ENCODE peak calls at places on chromosomes 12 and 14, in seven cellular contexts. D is HuH-7.5; L is GM19239; H is effector CD4-positive, alpha-beta T cell; Z is stimulated activated CD4-positive, alpha-beta T cell treated with anti-CD3 and anti-CD28 coated beads, Interleukin-4, amount 100 ng/mL, for 48 hours; J is Daoy; K is activated effector memory CD4-positive, alpha-beta T cell treated with Interleukin-2 at 50 U/mL for 16 hours. U is an unnamed sample.

GRCh38 chr12:127928615-127929014 is 338.4 kb upstream of the TMEM132C start:
- DNase-seq in D (no peak), L (no peak), H (no peak), Z (no peak), J (peak), K (no peak), U (no peak)

GRCh38 chr12:99911967-99912366 is 72.8 kb downstream of the ANKS1B start:
- DNase-seq in D (no peak), L (no peak), H (no peak), Z (no peak), J (no peak), K (no peak), U (no peak)

GRCh38 chr12:124871297-124871696 is 7.6 kb upstream of the SCARB1 start:
- DNase-seq in D (no peak), L (no peak), H (no peak), Z (no peak), J (no peak), K (no peak), U (no peak)

GRCh38 chr12:25557830-25558436 is 4.8 kb upstream of the LMNTD1 start:
- DNase-seq in D (peak), L (no peak), H (no peak), Z (no peak), J (peak), K (no peak), U (no peak)

GRCh38 chr12:132521200-132521580 is 31.2 kb downstream of the FBRSL1 start:
- DNase-seq in D (no peak), L (no peak), H (no peak), Z (no peak), J (no peak), K (no peak), U (no peak)

GRCh38 chr14:33545696-33546095 is 405.2 kb downstream of the EGLN3 start:
- DNase-seq in D (no peak), L (no peak), H (no peak), Z (no peak), J (no peak), K (no peak), U (no peak)

GRCh38 chr14:68191567-68192321 is 372.2 kb downstream of the RAD51B start:
- DNase-seq in D (peak), L (no peak), H (no peak), Z (no peak), J (no peak), K (no peak), U (no peak)

GRCh38 chr14:101509730-101510371 is 51.4 kb upstream of the DIO3 start:
- DNase-seq in D (no peak), L (no peak), H (no peak), Z (no peak), J (no peak), K (no peak), U (no peak)

GRCh38 chr14:22502007-22502406 is 87.0 kb downstream of the DAD1 start:
- DNase-seq in D (no peak), L (no peak), H (no peak), Z (no peak), J (no peak), K (no peak), U (no peak)

GRCh38 chr12:99600388-99600787 is 47.2 kb upstream of the GARIN6 start:
- DNase-seq in D (no peak), L (peak), H (no peak), Z (no peak), J (no peak), K (no peak), U (no peak)

GRCh38 chr14:31993521-31993941 is 83.6 kb upstream of the ARHGAP5 start:
- DNase-seq in D (peak), L (no peak), H (no peak), Z (no peak), J (no peak), K (no peak), U (no peak)

GRCh38 chr12:41589878-41590277 is 401.8 kb downstream of the PDZRN4 start:
- DNase-seq in D (no peak), L (no peak), H (no peak), Z (no peak), J (no peak), K (no peak), U (no peak)

GRCh38 chr14:29681308-29681707 is 246.3 kb downstream of the PRKD1 start:
- DNase-seq in D (no peak), L (no peak), H (no peak), Z (no peak), J (no peak), K (no peak), U (no peak)

GRCh38 chr14:89848165-89848564 is 106.4 kb downstream of the EFCAB11 start:
- DNase-seq in D (no peak), L (no peak), H (no peak), Z (no peak), J (no peak), K (no peak), U (no peak)

GRCh38 chr12:6548556-6549378 is 7.1 kb downstream of the IFFO1 start:
- DNase-seq in D (no peak), L (no peak), H (no peak), Z (no peak), J (no peak), K (no peak), U (no peak)

GRCh38 chr12:94175763-94176660 is 27.6 kb downstream of the PLXNC1 start:
- DNase-seq in D (no peak), L (no peak), H (no peak), Z (no peak), J (peak), K (no peak), U (no peak)

GRCh38 chr12:15883536-15883935 is 1.3 kb downstream of the STRAP start:
- DNase-seq in D (no peak), L (no peak), H (no peak), Z (no peak), J (no peak), K (no peak), U (no peak)

GRCh38 chr12:26156996-26157395 is 32.2 kb upstream of the BHLHE41 start:
- DNase-seq in D (no peak), L (no peak), H (no peak), Z (no peak), J (no peak), K (no peak), U (no peak)

GRCh38 chr12:106123551-106123991 is 15.2 kb downstream of the NUAK1 start:
- DNase-seq in D (no peak), L (no peak), H (no peak), Z (no peak), J (peak), K (no peak), U (no peak)

GRCh38 chr14:95260537-95261440 is 58.9 kb downstream of the CLMN start:
- DNase-seq in D (no peak), L (no peak), H (no peak), Z (peak), J (peak), K (no peak), U (no peak)

GRCh38 chr12:116667752-116668151 is 70.1 kb downstream of the SPRING1 start:
- DNase-seq in D (no peak), L (no peak), H (no peak), Z (no peak), J (no peak), K (no peak), U (no peak)

GRCh38 chr12:3491938-3492867 is 1.2 kb downstream of the PRMT8 start:
- DNase-seq in D (peak), L (peak), H (no peak), Z (peak), J (peak), K (peak), U (peak)

GRCh38 chr12:89504560-89505346 is 19.8 kb downstream of the GALNT4 start:
- DNase-seq in D (no peak), L (no peak), H (no peak), Z (no peak), J (no peak), K (no peak), U (no peak)

GRCh38 chr12:117365072-117365616 is 3.7 kb upstream of the NOS1 start:
- DNase-seq in D (no peak), L (no peak), H (no peak), Z (no peak), J (no peak), K (no peak), U (no peak)

GRCh38 chr12:1593232-1594044 is 943 bp downstream of the FBXL14 start:
- DNase-seq in D (peak), L (no peak), H (peak), Z (peak), J (peak), K (peak), U (no peak)

GRCh38 chr12:73460212-73460611 is 1077.4 kb upstream of the ATXN7L3B start:
- DNase-seq in D (no peak), L (no peak), H (no peak), Z (no peak), J (no peak), K (no peak), U (no peak)

GRCh38 chr12:132523576-132524331 is 33.8 kb downstream of the FBRSL1 start:
- DNase-seq in D (peak), L (peak), H (peak), Z (peak), J (peak), K (peak), U (peak)

GRCh38 chr12:26123482-26123980 is 1.3 kb downstream of the BHLHE41 start:
- DNase-seq in D (no peak), L (no peak), H (no peak), Z (no peak), J (no peak), K (no peak), U (no peak)

GRCh38 chr12:30691122-30691879 is 4.4 kb downstream of the IPO8 start:
- DNase-seq in D (no peak), L (no peak), H (no peak), Z (no peak), J (peak), K (no peak), U (no peak)

GRCh38 chr12:1170411-1170810 is 179.4 kb downstream of the ERC1 start:
- DNase-seq in D (no peak), L (no peak), H (no peak), Z (no peak), J (no peak), K (no peak), U (no peak)

GRCh38 chr14:92607702-92608429 is 94.3 kb downstream of the RIN3 start:
- DNase-seq in D (no peak), L (no peak), H (no peak), Z (no peak), J (no peak), K (no peak), U (no peak)

GRCh38 chr12:75560167-75560566 is 48.8 kb upstream of the KRR1 start:
- DNase-seq in D (no peak), L (no peak), H (no peak), Z (no peak), J (no peak), K (no peak), U (no peak)

GRCh38 chr12:55743131-55743921 is 404 bp downstream of the GDF11 start:
- DNase-seq in D (peak), L (peak), H (peak), Z (no peak), J (peak), K (peak), U (peak)

GRCh38 chr12:120290541-120291312 is 976 bp downstream of the RNU4-2 start:
- DNase-seq in D (no peak), L (no peak), H (no peak), Z (peak), J (peak), K (no peak), U (no peak)